ENCODE peak calls at places on chromosomes 4 and X, in eight cellular contexts. B, K, I, T, J, R, Z and Y are unnamed samples.

GRCh38 chr4:41067369-41067768 is 147.0 kb downstream of the APBB2 start:
- DNase-seq in R (no peak), K (no peak), I (no peak), B (no peak), Z (no peak), T (no peak), J (no peak), Y (no peak)

GRCh38 chr4:42420120-42420519 is 22.8 kb downstream of the SHISA3 start:
- DNase-seq in K (no peak), T (no peak), I (no peak), J (no peak), R (no peak), Z (no peak), B (no peak), Y (no peak)

GRCh38 chrX:102627640-102628039 is 23.6 kb upstream of the GPRASP1 start:
- DNase-seq in J (no peak), K (no peak), B (no peak), T (no peak), I (no peak), Z (no peak), R (no peak), Y (no peak)

GRCh38 chrX:132257116-132257515 is 37.9 kb upstream of the RAP2C start:
- DNase-seq in R (no peak), J (no peak), Z (no peak), I (no peak), B (no peak), T (no peak), K (peak; percentile 15), Y (no peak)

GRCh38 chrX:12709047-12709446 is 82.2 kb upstream of the PRPS2 start:
- DNase-seq in R (no peak), I (no peak), T (no peak), J (no peak), B (no peak), Z (no peak), K (no peak), Y (no peak)

GRCh38 chr4:98627883-98628282 is 30.5 kb downstream of the TSPAN5 start:
- DNase-seq in R (no peak), Z (no peak), B (peak; percentile 87), I (no peak), T (no peak), J (no peak), K (peak; percentile 74), Y (no peak)

GRCh38 chr4:185710487-185710995 is 101.5 kb downstream of the SORBS2 start:
- DNase-seq in J (no peak), T (no peak), Z (no peak), B (no peak), R (no peak), K (peak; percentile 47), I (no peak), Y (no peak)

GRCh38 chrX:134948333-134949241 is 42.2 kb upstream of the SMIM10 start:
- DNase-seq in T (no peak), I (no peak), J (no peak), R (no peak), Z (no peak), B (peak; percentile 18), K (peak; percentile 32), Y (peak; percentile 32)

GRCh38 chr4:33998204-33998603 is 2246.1 kb downstream of the ARAP2 start:
- DNase-seq in J (no peak), Z (no peak), I (no peak), B (no peak), T (no peak), R (no peak), K (no peak), Y (no peak)

GRCh38 chr4:124970011-124970410 is 257.5 kb upstream of the ANKRD50 start:
- DNase-seq in B (no peak), K (peak; percentile 77), I (no peak), R (no peak), T (no peak), Z (no peak), J (no peak), Y (no peak)

GRCh38 chrX:43469391-43470054 is 186.6 kb upstream of the MAOA start:
- DNase-seq in T (no peak), J (no peak), B (no peak), K (no peak), Z (no peak), I (no peak), R (no peak), Y (no peak)

GRCh38 chr4:80336582-80336981 is 1.1 kb downstream of the CFAP299 start:
- DNase-seq in J (peak; percentile 13), K (peak; percentile 47), R (no peak), I (no peak), Z (no peak), B (peak; percentile 68), T (no peak), Y (peak; percentile 28)

GRCh38 chr4:3305610-3306371 is 13.0 kb downstream of the RGS12 start:
- DNase-seq in Z (no peak), B (peak; percentile 39), T (peak; percentile 45), I (no peak), K (no peak), R (no peak), J (no peak), Y (no peak)

GRCh38 chr4:156642161-156642560 is 329.4 kb downstream of the PDGFC start:
- DNase-seq in B (no peak), K (no peak), I (no peak), T (no peak), Z (no peak), R (no peak), J (no peak), Y (no peak)

GRCh38 chr4:153341575-153342090 is 2.9 kb upstream of the MND1 start:
- DNase-seq in Z (no peak), R (no peak), B (no peak), T (no peak), J (no peak), I (no peak), K (no peak), Y (no peak)

GRCh38 chr4:127642169-127642568 is 9.4 kb downstream of the INTU start:
- DNase-seq in J (no peak), K (no peak), B (no peak), T (no peak), I (no peak), R (no peak), Z (no peak), Y (no peak)

GRCh38 chrX:68728186-68728585 is 80.7 kb downstream of the STARD8 start:
- DNase-seq in Z (no peak), K (no peak), B (no peak), R (no peak), T (no peak), J (no peak), I (no peak), Y (no peak)

GRCh38 chr4:15920723-15921591 is 17.6 kb downstream of the FGFBP1 start:
- DNase-seq in J (no peak), T (no peak), R (peak; percentile 86), K (peak; percentile 97), B (no peak), Z (peak; percentile 4), I (no peak), Y (no peak)

GRCh38 chr4:101081166-101081565 is 266.2 kb downstream of the PPP3CA start:
- DNase-seq in B (no peak), Z (no peak), T (no peak), I (no peak), K (no peak), J (no peak), R (no peak), Y (no peak)

GRCh38 chr4:15488658-15489470 is 19.2 kb downstream of the CC2D2A start:
- DNase-seq in T (no peak), R (peak; percentile 8), K (peak; percentile 81), Z (no peak), B (no peak), J (no peak), I (no peak), Y (no peak)

GRCh38 chr4:158161561-158162354 is 11.1 kb downstream of the GASK1B start:
- DNase-seq in J (no peak), R (no peak), I (no peak), Z (no peak), B (peak; percentile 72), K (peak; percentile 85), T (no peak), Y (no peak)

GRCh38 chr4:102299708-102300107 is 45.6 kb downstream of the SLC39A8 start:
- DNase-seq in T (no peak), Z (no peak), B (peak; percentile 75), I (no peak), R (peak; percentile 15), K (peak; percentile 43), J (no peak), Y (peak; percentile 12)

GRCh38 chr4:189533603-189534002 is 407.1 kb upstream of the FRG1 start:
- DNase-seq in K (peak; percentile 19), R (no peak), Z (no peak), B (no peak), T (no peak), J (no peak), I (no peak), Y (no peak)

GRCh38 chrX:68714856-68715255 is 67.4 kb downstream of the STARD8 start:
- DNase-seq in I (no peak), R (no peak), Z (no peak), T (no peak), K (no peak), B (no peak), J (no peak), Y (no peak)

GRCh38 chrX:154799554-154800348 is 5.5 kb downstream of the MPP1 start:
- DNase-seq in I (no peak), J (no peak), T (no peak), B (peak; percentile 4), Z (peak; percentile 77), R (no peak), K (peak; percentile 35), Y (no peak)

GRCh38 chr4:144357970-144358369 is 217.5 kb upstream of the GYPA start:
- DNase-seq in J (no peak), T (no peak), I (no peak), B (no peak), Z (no peak), K (no peak), R (no peak), Y (no peak)